ENCODE peak calls at places on chromosomes 5 and 9, in six cellular contexts. One of them, this sample, is unnamed.

GRCh38 chr5:8394965-8395364 is 526.0 kb downstream of the MTRR start:
- DNase-seq in HepG2: no peak
- DNase-seq in K562: no peak
- DNase-seq in HCT116: no peak
- DNase-seq in SK-N-SH: no peak
- DNase-seq in H1: no peak
- DNase-seq in this sample: peak

GRCh38 chr5:1883120-1883924 is 597 bp upstream of the IRX4 start:
- DNase-seq in HepG2: no peak
- DNase-seq in K562: no peak
- DNase-seq in HCT116: no peak
- DNase-seq in SK-N-SH: peak
- DNase-seq in H1: no peak
- DNase-seq in this sample: peak

GRCh38 chr9:86069206-86069869 is 30.0 kb downstream of the GOLM1 start:
- DNase-seq in HepG2: no peak
- DNase-seq in K562: no peak
- DNase-seq in HCT116: no peak
- DNase-seq in SK-N-SH: no peak
- DNase-seq in H1: no peak
- DNase-seq in this sample: no peak

GRCh38 chr9:90999425-91000397 is 198.1 kb downstream of the SYK start:
- DNase-seq in HepG2: no peak
- DNase-seq in K562: no peak
- DNase-seq in HCT116: no peak
- DNase-seq in SK-N-SH: no peak
- DNase-seq in H1: no peak
- DNase-seq in this sample: no peak

GRCh38 chr5:59698207-59698606 is 195.3 kb downstream of the PDE4D start:
- DNase-seq in HepG2: no peak
- DNase-seq in K562: no peak
- DNase-seq in HCT116: no peak
- DNase-seq in SK-N-SH: no peak
- DNase-seq in H1: no peak
- DNase-seq in this sample: no peak

GRCh38 chr9:122222741-122223140 is 6.0 kb downstream of the LHX6 start:
- DNase-seq in HepG2: no peak
- DNase-seq in K562: no peak
- DNase-seq in HCT116: no peak
- DNase-seq in SK-N-SH: peak
- DNase-seq in H1: no peak
- DNase-seq in this sample: no peak

GRCh38 chr5:34497031-34497808 is 158.9 kb upstream of the RAI14 start:
- DNase-seq in HepG2: no peak
- DNase-seq in K562: no peak
- DNase-seq in HCT116: no peak
- DNase-seq in SK-N-SH: no peak
- DNase-seq in H1: no peak
- DNase-seq in this sample: no peak

GRCh38 chr5:93394301-93394700 is 186.7 kb downstream of the NR2F1-AS1 start:
- DNase-seq in HepG2: no peak
- DNase-seq in K562: no peak
- DNase-seq in HCT116: no peak
- DNase-seq in SK-N-SH: no peak
- DNase-seq in H1: no peak
- DNase-seq in this sample: no peak

GRCh38 chr9:16255217-16255616 is 615.3 kb downstream of the BNC2 start:
- DNase-seq in HepG2: no peak
- DNase-seq in K562: no peak
- DNase-seq in HCT116: no peak
- DNase-seq in SK-N-SH: no peak
- DNase-seq in H1: no peak
- DNase-seq in this sample: no peak

GRCh38 chr5:143582869-143583268 is 179.4 kb upstream of the NR3C1 start:
- DNase-seq in HepG2: no peak
- DNase-seq in K562: no peak
- DNase-seq in HCT116: no peak
- DNase-seq in SK-N-SH: no peak
- DNase-seq in H1: no peak
- DNase-seq in this sample: no peak

GRCh38 chr9:99176527-99177013 is 45.2 kb downstream of the ALG2 start:
- DNase-seq in HepG2: peak
- DNase-seq in K562: no peak
- DNase-seq in HCT116: no peak
- DNase-seq in SK-N-SH: peak
- DNase-seq in H1: no peak
- DNase-seq in this sample: no peak

GRCh38 chr9:24479266-24479665 is 66.4 kb downstream of the IZUMO3 start:
- DNase-seq in HepG2: no peak
- DNase-seq in K562: no peak
- DNase-seq in HCT116: no peak
- DNase-seq in SK-N-SH: no peak
- DNase-seq in H1: no peak
- DNase-seq in this sample: no peak

GRCh38 chr5:106759581-106759980 is 911.2 kb downstream of the EFNA5 start:
- DNase-seq in HepG2: no peak
- DNase-seq in K562: no peak
- DNase-seq in HCT116: no peak
- DNase-seq in SK-N-SH: no peak
- DNase-seq in H1: no peak
- DNase-seq in this sample: peak

GRCh38 chr9:38333047-38333446 is 59.5 kb upstream of the ALDH1B1 start:
- DNase-seq in HepG2: no peak
- DNase-seq in K562: no peak
- DNase-seq in HCT116: no peak
- DNase-seq in SK-N-SH: no peak
- DNase-seq in H1: no peak
- DNase-seq in this sample: no peak

GRCh38 chr5:33198816-33199215 is 241.9 kb upstream of the TARS1 start:
- DNase-seq in HepG2: no peak
- DNase-seq in K562: no peak
- DNase-seq in HCT116: no peak
- DNase-seq in SK-N-SH: no peak
- DNase-seq in H1: no peak
- DNase-seq in this sample: no peak

GRCh38 chr5:77028631-77029375 is 1.4 kb upstream of the AGGF1 start:
- DNase-seq in HepG2: no peak
- DNase-seq in K562: no peak
- DNase-seq in HCT116: no peak
- DNase-seq in SK-N-SH: no peak
- DNase-seq in H1: no peak
- DNase-seq in this sample: no peak

GRCh38 chr9:37390759-37391158 is 31.7 kb upstream of the GRHPR start:
- DNase-seq in HepG2: peak
- DNase-seq in K562: peak
- DNase-seq in HCT116: peak
- DNase-seq in SK-N-SH: no peak
- DNase-seq in H1: peak
- DNase-seq in this sample: no peak

GRCh38 chr9:86660146-86660545 is 287.2 kb downstream of the GAS1 start:
- DNase-seq in HepG2: no peak
- DNase-seq in K562: no peak
- DNase-seq in HCT116: no peak
- DNase-seq in SK-N-SH: no peak
- DNase-seq in H1: no peak
- DNase-seq in this sample: no peak

GRCh38 chr9:98251554-98251953 is 3.9 kb downstream of the TBC1D2 start:
- DNase-seq in HepG2: no peak
- DNase-seq in K562: no peak
- DNase-seq in HCT116: peak
- DNase-seq in SK-N-SH: no peak
- DNase-seq in H1: no peak
- DNase-seq in this sample: no peak

GRCh38 chr5:5326126-5326758 is 96.2 kb upstream of the ICE1 start:
- DNase-seq in HepG2: no peak
- DNase-seq in K562: no peak
- DNase-seq in HCT116: no peak
- DNase-seq in SK-N-SH: no peak
- DNase-seq in H1: no peak
- DNase-seq in this sample: no peak

GRCh38 chr5:172142709-172143215 is 45.3 kb downstream of the STK10 start:
- DNase-seq in HepG2: peak
- DNase-seq in K562: peak
- DNase-seq in HCT116: no peak
- DNase-seq in SK-N-SH: no peak
- DNase-seq in H1: no peak
- DNase-seq in this sample: no peak

GRCh38 chr9:6829027-6829426 is 71.3 kb downstream of the KDM4C start:
- DNase-seq in HepG2: peak
- DNase-seq in K562: no peak
- DNase-seq in HCT116: peak
- DNase-seq in SK-N-SH: no peak
- DNase-seq in H1: no peak
- DNase-seq in this sample: peak

GRCh38 chr9:22173959-22174358 is 164.9 kb upstream of the CDKN2B start:
- DNase-seq in HepG2: no peak
- DNase-seq in K562: no peak
- DNase-seq in HCT116: no peak
- DNase-seq in SK-N-SH: no peak
- DNase-seq in H1: no peak
- DNase-seq in this sample: no peak

GRCh38 chr9:2281803-2282185 is 266.6 kb downstream of the SMARCA2 start:
- DNase-seq in HepG2: no peak
- DNase-seq in K562: no peak
- DNase-seq in HCT116: no peak
- DNase-seq in SK-N-SH: no peak
- DNase-seq in H1: no peak
- DNase-seq in this sample: no peak

GRCh38 chr9:119094086-119094485 is 275.1 kb downstream of the BRINP1 start:
- DNase-seq in HepG2: no peak
- DNase-seq in K562: no peak
- DNase-seq in HCT116: no peak
- DNase-seq in SK-N-SH: no peak
- DNase-seq in H1: no peak
- DNase-seq in this sample: no peak

GRCh38 chr9:93003552-93004407 is 54.7 kb upstream of the SUSD3 start:
- DNase-seq in HepG2: peak
- DNase-seq in K562: peak
- DNase-seq in HCT116: peak
- DNase-seq in SK-N-SH: peak
- DNase-seq in H1: no peak
- DNase-seq in this sample: peak

GRCh38 chr5:81606150-81606549 is 144.7 kb downstream of the SSBP2 start:
- DNase-seq in HepG2: no peak
- DNase-seq in K562: no peak
- DNase-seq in HCT116: no peak
- DNase-seq in SK-N-SH: no peak
- DNase-seq in H1: peak
- DNase-seq in this sample: no peak

GRCh38 chr5:32710335-32710858 is 724 bp upstream of the NPR3 start:
- DNase-seq in HepG2: no peak
- DNase-seq in K562: no peak
- DNase-seq in HCT116: no peak
- DNase-seq in SK-N-SH: peak
- DNase-seq in H1: no peak
- DNase-seq in this sample: no peak

GRCh38 chr5:75654693-75655315 is 43.6 kb downstream of the ANKDD1B start:
- DNase-seq in HepG2: no peak
- DNase-seq in K562: no peak
- DNase-seq in HCT116: no peak
- DNase-seq in SK-N-SH: no peak
- DNase-seq in H1: no peak
- DNase-seq in this sample: no peak

GRCh38 chr9:128244443-128245226 is 31.2 kb downstream of the GOLGA2 start:
- DNase-seq in HepG2: peak
- DNase-seq in K562: peak
- DNase-seq in HCT116: no peak
- DNase-seq in SK-N-SH: peak
- DNase-seq in H1: no peak
- DNase-seq in this sample: no peak
- TF ChIP-seq JUND in HepG2: no peak
- TF ChIP-seq JUND in K562: no peak
- TF ChIP-seq JUND in HCT116: no peak
- TF ChIP-seq JUND in SK-N-SH: no peak
- TF ChIP-seq JUND in H1: no peak
- TF ChIP-seq JUND in this sample: no peak

DNA sequence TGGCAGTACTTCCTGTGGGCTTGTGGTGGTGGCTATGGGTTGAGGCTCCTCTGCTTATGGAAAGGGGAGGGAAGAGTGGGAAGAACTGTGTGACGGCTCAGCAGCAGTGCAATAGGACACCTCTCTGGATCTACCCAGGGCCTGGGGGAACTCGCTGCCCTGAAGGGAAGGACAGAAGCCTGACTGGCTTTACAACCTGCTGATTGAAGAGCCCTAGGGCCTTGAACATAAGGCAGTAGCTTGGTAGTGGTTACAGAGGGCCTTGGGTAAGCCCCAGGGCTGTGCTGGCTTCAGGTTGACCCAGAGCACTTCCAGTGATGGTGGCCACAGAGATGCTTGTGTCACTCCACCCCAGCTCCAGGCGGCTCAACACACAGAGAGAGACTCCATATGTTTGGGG is 5.5 kb downstream of the CCIN start:
- DNase-seq in HepG2: no peak
- DNase-seq in K562: no peak
- DNase-seq in HCT116: no peak
- DNase-seq in SK-N-SH: no peak
- DNase-seq in H1: no peak
- DNase-seq in this sample: no peak
- TF ChIP-seq JUND in HepG2: no peak
- TF ChIP-seq JUND in K562: no peak
- TF ChIP-seq JUND in HCT116: no peak
- TF ChIP-seq JUND in SK-N-SH: no peak
- TF ChIP-seq JUND in H1: no peak
- TF ChIP-seq JUND in this sample: no peak

GRCh38 chr9:13529321-13530104 is 250.0 kb upstream of the MPDZ start:
- DNase-seq in HepG2: no peak
- DNase-seq in K562: no peak
- DNase-seq in HCT116: no peak
- DNase-seq in SK-N-SH: no peak
- DNase-seq in H1: no peak
- DNase-seq in this sample: no peak
- TF ChIP-seq JUND in HepG2: no peak
- TF ChIP-seq JUND in K562: no peak
- TF ChIP-seq JUND in HCT116: no peak
- TF ChIP-seq JUND in SK-N-SH: no peak
- TF ChIP-seq JUND in H1: no peak
- TF ChIP-seq JUND in this sample: no peak

GRCh38 chr5:107858788-107859187 is 188.1 kb upstream of the EFNA5 start:
- DNase-seq in HepG2: no peak
- DNase-seq in K562: no peak
- DNase-seq in HCT116: no peak
- DNase-seq in SK-N-SH: no peak
- DNase-seq in H1: no peak
- DNase-seq in this sample: no peak

GRCh38 chr5:107855171-107855570 is 184.4 kb upstream of the EFNA5 start:
- DNase-seq in HepG2: no peak
- DNase-seq in K562: no peak
- DNase-seq in HCT116: no peak
- DNase-seq in SK-N-SH: no peak
- DNase-seq in H1: no peak
- DNase-seq in this sample: peak

GRCh38 chr5:107857785-107858184 is 187.0 kb upstream of the EFNA5 start:
- DNase-seq in HepG2: no peak
- DNase-seq in K562: no peak
- DNase-seq in HCT116: no peak
- DNase-seq in SK-N-SH: no peak
- DNase-seq in H1: no peak
- DNase-seq in this sample: no peak

GRCh38 chr5:107860044-107860443 is 189.3 kb upstream of the EFNA5 start:
- DNase-seq in HepG2: no peak
- DNase-seq in K562: no peak
- DNase-seq in HCT116: no peak
- DNase-seq in SK-N-SH: no peak
- DNase-seq in H1: no peak
- DNase-seq in this sample: no peak

GRCh38 chr5:107858324-107858723 is 187.6 kb upstream of the EFNA5 start:
- DNase-seq in HepG2: no peak
- DNase-seq in K562: no peak
- DNase-seq in HCT116: no peak
- DNase-seq in SK-N-SH: no peak
- DNase-seq in H1: no peak
- DNase-seq in this sample: no peak
- TF ChIP-seq JUND in HepG2: no peak
- TF ChIP-seq JUND in K562: no peak
- TF ChIP-seq JUND in HCT116: no peak
- TF ChIP-seq JUND in SK-N-SH: no peak
- TF ChIP-seq JUND in H1: no peak
- TF ChIP-seq JUND in this sample: no peak

This sample was measured in T47D.